ENCODE peak calls at places on chromosomes 1 and 21, in ten cellular contexts. J, I, U, W, O, B, E, H, S and P are unnamed samples.
A peak's percentile ranks its signal among the peaks of the same experiment; 100 is the strongest.

GRCh38 chr1:119674110-119674509 is 26.0 kb upstream of the ZNF697 start:
- DNase-seq in J (no peak), I (no peak), U (peak; percentile 27), W (no peak), O (no peak), B (no peak), E (no peak), H (peak; percentile 37), S (no peak), P (no peak)

GRCh38 chr1:22041505-22041904 is 11.0 kb upstream of the CDC42 start:
- DNase-seq in J (peak; percentile 36), I (no peak), U (peak; percentile 19), W (no peak), O (no peak), B (no peak), E (no peak), H (no peak), S (no peak), P (no peak)

GRCh38 chr1:38541223-38541622 is 318.3 kb downstream of the RRAGC start:
- DNase-seq in J (no peak), I (no peak), U (no peak), W (no peak), O (no peak), B (no peak), E (no peak), H (no peak), S (no peak), P (no peak)

GRCh38 chr21:18384771-18385170 is 18.8 kb downstream of the TMPRSS15 start:
- DNase-seq in J (no peak), I (no peak), U (no peak), W (no peak), O (no peak), B (no peak), E (no peak), H (no peak), S (no peak), P (no peak)

GRCh38 chr1:58783090-58783992 is 506 bp downstream of the JUN start:
- DNase-seq in J (peak; percentile 94), I (peak; percentile 85), U (peak; percentile 49), W (peak; percentile 93), O (no peak), B (no peak), E (peak; percentile 63), H (peak; percentile 56), S (peak; percentile 70), P (peak; percentile 66)

GRCh38 chr1:50829010-50829958 is 130.8 kb downstream of the FAF1 start:
- DNase-seq in J (no peak), I (no peak), U (no peak), W (no peak), O (no peak), B (no peak), E (no peak), H (no peak), S (no peak), P (no peak)

GRCh38 chr1:180581635-180582039 is 22.9 kb downstream of the OVAAL start:
- DNase-seq in J (no peak), I (no peak), U (no peak), W (no peak), O (no peak), B (no peak), E (no peak), H (no peak), S (no peak), P (no peak)

GRCh38 chr1:227942716-227943261 is 4.9 kb downstream of the WNT9A start:
- DNase-seq in J (peak; percentile 68), I (peak; percentile 71), U (no peak), W (no peak), O (no peak), B (no peak), E (peak; percentile 23), H (no peak), S (no peak), P (no peak)

GRCh38 chr1:64518692-64519481 is 49.0 kb downstream of the CACHD1 start:
- DNase-seq in J (no peak), I (no peak), U (no peak), W (no peak), O (no peak), B (no peak), E (no peak), H (no peak), S (no peak), P (no peak)

GRCh38 chr1:200774735-200775449 is 36.2 kb downstream of the CAMSAP2 start:
- DNase-seq in J (no peak), I (no peak), U (no peak), W (no peak), O (no peak), B (no peak), E (no peak), H (no peak), S (no peak), P (no peak)

GRCh38 chr1:169060010-169060722 is 46.3 kb upstream of the ATP1B1 start:
- DNase-seq in J (no peak), I (no peak), U (no peak), W (peak; percentile 50), O (no peak), B (no peak), E (no peak), H (no peak), S (no peak), P (peak; percentile 77)

GRCh38 chr1:30974536-30974935 is 66.0 kb upstream of the SDC3 start:
- DNase-seq in J (no peak), I (no peak), U (no peak), W (no peak), O (no peak), B (no peak), E (no peak), H (no peak), S (no peak), P (no peak)

GRCh38 chr1:94236630-94237290 is 624 bp downstream of the ARHGAP29 start:
- DNase-seq in J (no peak), I (peak; percentile 82), U (peak; percentile 35), W (no peak), O (no peak), B (no peak), E (peak; percentile 50), H (peak; percentile 30), S (no peak), P (peak; percentile 40)

GRCh38 chr1:163535807-163536206 is 214.1 kb downstream of the NUF2 start:
- DNase-seq in J (no peak), I (no peak), U (no peak), W (no peak), O (no peak), B (peak; percentile 10), E (no peak), H (no peak), S (no peak), P (no peak)

GRCh38 chr1:20440785-20441200 is 45.2 kb downstream of the CAMK2N1 start:
- DNase-seq in J (no peak), I (no peak), U (no peak), W (no peak), O (no peak), B (peak; percentile 77), E (peak; percentile 28), H (no peak), S (peak; percentile 80), P (peak; percentile 55)

GRCh38 chr1:201898992-201899391 is 10.3 kb downstream of the SHISA4 start:
- DNase-seq in J (no peak), I (no peak), U (no peak), W (no peak), O (no peak), B (no peak), E (no peak), H (no peak), S (no peak), P (no peak)

GRCh38 chr1:2107586-2108212 is 57.5 kb downstream of the PRKCZ start:
- DNase-seq in J (no peak), I (no peak), U (no peak), W (no peak), O (no peak), B (no peak), E (no peak), H (no peak), S (no peak), P (no peak)
- H3K4me3 ChIP-seq in J (no peak overlapping the region), I (no peak overlapping the region), U (no peak overlapping the region), W (no peak overlapping the region), O (no peak overlapping the region), B (no peak overlapping the region), E (no peak overlapping the region), H (no peak overlapping the region), S (no peak overlapping the region), P (no peak overlapping the region)

GRCh38 chr1:164596149-164596548 is 37.2 kb downstream of the PBX1 start:
- DNase-seq in J (no peak), I (no peak), U (no peak), W (no peak), O (no peak), B (no peak), E (no peak), H (no peak), S (no peak), P (no peak)
- TF ChIP-seq POLR2A in J (no peak), I (no peak), U (no peak), W (no peak), O (no peak), B (no peak), E (no peak), H (no peak), S (no peak), P (no peak)

DNA sequence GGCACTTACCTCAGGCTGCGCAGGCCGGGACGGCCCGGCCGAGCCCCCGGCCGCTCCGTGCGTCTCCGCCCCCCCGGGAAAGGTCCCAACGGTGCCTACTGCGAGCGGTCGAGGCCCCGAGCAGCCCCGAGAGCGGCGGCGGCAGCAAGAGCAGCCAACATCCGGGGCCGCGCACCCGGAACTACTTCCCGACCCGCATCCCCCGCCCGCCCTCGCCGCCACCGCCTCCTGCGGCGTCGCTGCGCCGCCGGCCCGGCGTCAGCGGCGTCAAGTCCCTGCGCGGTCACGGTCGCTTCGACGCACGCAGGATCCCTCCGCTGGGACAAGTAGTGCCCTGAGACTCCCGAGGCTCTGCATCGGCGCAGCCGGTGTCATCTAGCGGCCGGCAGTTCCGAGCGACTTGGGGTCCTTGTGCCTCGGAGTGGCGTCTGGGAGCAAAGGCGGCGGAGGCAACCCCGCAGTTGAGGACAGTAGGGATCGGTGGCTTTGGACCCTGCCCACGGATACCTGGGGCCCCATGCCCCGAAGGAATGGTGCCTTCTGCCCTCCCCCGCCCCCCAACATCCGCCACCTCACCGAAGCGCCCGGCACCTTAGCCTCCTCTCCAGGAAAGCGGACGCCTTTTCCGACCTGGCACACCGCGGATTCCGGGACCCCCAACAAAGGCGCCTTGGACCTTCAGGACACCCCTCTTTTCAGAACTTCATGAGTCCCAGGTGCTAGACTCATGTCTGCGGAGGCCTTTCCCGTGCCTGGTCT is at the start of gene FOXJ3:
- DNase-seq in J (peak; percentile 98), I (peak; percentile 93), U (peak; percentile 92), W (peak; percentile 94), O (peak; percentile 71), B (peak; percentile 96), E (peak; percentile 93), H (peak; percentile 83), S (peak; percentile 95), P (peak; percentile 94)
- TF ChIP-seq POLR2AphosphoS5 in J (peak; percentile 93), I (peak; percentile 52), U (peak; percentile 81), W (peak; percentile 80), O (peak; percentile 94), B (peak; percentile 99), E (peak; percentile 96), H (peak; percentile 91), S (peak; percentile 95), P (peak; percentile 94)

DNA sequence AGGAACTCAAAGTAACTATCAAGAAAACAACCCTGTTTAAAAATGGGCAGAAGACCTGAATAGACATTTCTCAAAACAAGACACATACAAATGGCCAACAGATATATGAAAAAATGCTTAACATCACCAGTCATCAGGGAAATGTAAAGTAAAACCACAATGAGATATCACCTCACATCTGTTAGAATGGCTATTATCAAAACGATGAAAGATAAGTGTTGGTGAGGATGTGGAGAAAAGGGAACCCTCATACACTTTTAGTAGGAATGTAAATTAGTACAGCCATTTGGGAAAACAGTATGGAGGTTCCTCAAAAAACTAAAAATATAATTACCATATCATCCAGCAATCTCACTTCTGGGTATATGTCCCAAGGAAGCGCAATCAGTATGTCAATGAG is 3.0 kb downstream of the CTSS start:
- DNase-seq in J (no peak), I (no peak), U (no peak), W (no peak), O (no peak), B (no peak), E (no peak), H (no peak), S (no peak), P (no peak)
- H3K4me3 ChIP-seq in J (no peak overlapping the region), I (no peak overlapping the region), U (no peak overlapping the region), W (no peak overlapping the region), O (peak overlapping the region; percentile 21), B (no peak overlapping the region), E (no peak overlapping the region), H (no peak overlapping the region), S (no peak overlapping the region), P (no peak overlapping the region)